ENCODE peak calls at places on chromosomes 3 and 15, in four cellular contexts. One of them, this sample, is unnamed.

GRCh38 chr3:57951106-57951882 is 56.9 kb upstream of the FLNB start:
- DNase-seq in T-helper 2 cell: no peak
- DNase-seq in HS-5: peak
- DNase-seq in heart right ventricle: peak
- DNase-seq in this sample: no peak

GRCh38 chr3:41198526-41198925 is 779 bp upstream of the CTNNB1 start:
- DNase-seq in HS-5: no peak
- DNase-seq in heart right ventricle: peak
- DNase-seq in T-helper 2 cell: peak
- DNase-seq in this sample: no peak

GRCh38 chr3:4584537-4585249 is 91.5 kb downstream of the ITPR1 start:
- DNase-seq in HS-5: no peak
- DNase-seq in heart right ventricle: peak
- DNase-seq in T-helper 2 cell: peak
- DNase-seq in this sample: no peak

GRCh38 chr3:37814547-37814946 is 47.1 kb upstream of the CTDSPL start:
- DNase-seq in heart right ventricle: no peak
- DNase-seq in T-helper 2 cell: no peak
- DNase-seq in HS-5: no peak
- DNase-seq in this sample: no peak

GRCh38 chr3:106421928-106422327 is 553.1 kb upstream of the CBLB start:
- DNase-seq in HS-5: peak
- DNase-seq in heart right ventricle: no peak
- DNase-seq in T-helper 2 cell: no peak
- DNase-seq in this sample: no peak

GRCh38 chr3:138842483-138843188 is 7.9 kb upstream of the PIK3CB start:
- DNase-seq in T-helper 2 cell: no peak
- DNase-seq in heart right ventricle: no peak
- DNase-seq in HS-5: no peak
- DNase-seq in this sample: no peak

GRCh38 chr3:117528688-117529087 is 819.1 kb downstream of the TUSC7 start:
- DNase-seq in heart right ventricle: no peak
- DNase-seq in T-helper 2 cell: no peak
- DNase-seq in HS-5: no peak
- DNase-seq in this sample: no peak

GRCh38 chr3:140863481-140864084 is 78.1 kb upstream of the SLC25A36 start:
- DNase-seq in HS-5: peak
- DNase-seq in T-helper 2 cell: peak
- DNase-seq in heart right ventricle: peak
- DNase-seq in this sample: peak

GRCh38 chr3:170961616-170962400 is 53.4 kb upstream of the EIF5A2 start:
- DNase-seq in heart right ventricle: no peak
- DNase-seq in T-helper 2 cell: peak
- DNase-seq in HS-5: peak
- DNase-seq in this sample: no peak

GRCh38 chr3:134252766-134253165 is 2.1 kb upstream of the RYK start:
- DNase-seq in T-helper 2 cell: no peak
- DNase-seq in HS-5: no peak
- DNase-seq in heart right ventricle: no peak
- DNase-seq in this sample: no peak

GRCh38 chr3:157523814-157524213 is 20.6 kb upstream of the VEPH1 start:
- DNase-seq in T-helper 2 cell: no peak
- DNase-seq in heart right ventricle: no peak
- DNase-seq in HS-5: no peak
- DNase-seq in this sample: no peak

GRCh38 chr15:60803059-60803458 is 324.1 kb upstream of the ICE2 start:
- DNase-seq in heart right ventricle: no peak
- DNase-seq in HS-5: no peak
- DNase-seq in T-helper 2 cell: no peak
- DNase-seq in this sample: no peak

GRCh38 chr3:178754852-178755510 is 218.7 kb downstream of the KCNMB2 start:
- DNase-seq in heart right ventricle: no peak
- DNase-seq in HS-5: no peak
- DNase-seq in T-helper 2 cell: no peak
- DNase-seq in this sample: no peak

GRCh38 chr3:123397050-123397590 is 51.8 kb downstream of the ADCY5 start:
- DNase-seq in T-helper 2 cell: no peak
- DNase-seq in heart right ventricle: no peak
- DNase-seq in HS-5: no peak
- DNase-seq in this sample: no peak

GRCh38 chr3:117842086-117842485 is 1132.5 kb downstream of the TUSC7 start:
- DNase-seq in T-helper 2 cell: no peak
- DNase-seq in heart right ventricle: no peak
- DNase-seq in HS-5: no peak
- DNase-seq in this sample: no peak

GRCh38 chr3:107578523-107578922 is 55.8 kb downstream of the BBX start:
- DNase-seq in HS-5: no peak
- DNase-seq in T-helper 2 cell: no peak
- DNase-seq in heart right ventricle: no peak
- DNase-seq in this sample: no peak

GRCh38 chr3:128316456-128316855 is 150.2 kb downstream of the DNAJB8 start:
- DNase-seq in HS-5: no peak
- DNase-seq in heart right ventricle: no peak
- DNase-seq in T-helper 2 cell: peak
- DNase-seq in this sample: no peak

GRCh38 chr3:61821823-61822251 is 260.5 kb downstream of the PTPRG start:
- DNase-seq in HS-5: peak
- DNase-seq in T-helper 2 cell: no peak
- DNase-seq in heart right ventricle: no peak
- DNase-seq in this sample: no peak

GRCh38 chr3:124826703-124827102 is 60.5 kb downstream of the ITGB5 start:
- DNase-seq in heart right ventricle: no peak
- DNase-seq in T-helper 2 cell: no peak
- DNase-seq in HS-5: no peak
- DNase-seq in this sample: no peak

GRCh38 chr15:98177950-98178848 is 217.7 kb downstream of the ARRDC4 start:
- DNase-seq in HS-5: peak
- DNase-seq in T-helper 2 cell: peak
- DNase-seq in heart right ventricle: peak
- DNase-seq in this sample: no peak

GRCh38 chr15:79381593-79381992 is 50.5 kb upstream of the MINAR1 start:
- DNase-seq in T-helper 2 cell: no peak
- DNase-seq in HS-5: no peak
- DNase-seq in heart right ventricle: no peak
- DNase-seq in this sample: no peak

GRCh38 chr15:27831384-27832262 is 267.5 kb downstream of the OCA2 start:
- DNase-seq in HS-5: no peak
- DNase-seq in heart right ventricle: no peak
- DNase-seq in T-helper 2 cell: no peak
- DNase-seq in this sample: no peak

GRCh38 chr15:90301901-90302300 is 36.4 kb downstream of the NGRN start:
- DNase-seq in T-helper 2 cell: no peak
- DNase-seq in heart right ventricle: no peak
- DNase-seq in HS-5: no peak
- DNase-seq in this sample: no peak

GRCh38 chr3:142087676-142088075 is 61.7 kb downstream of the TFDP2 start:
- DNase-seq in T-helper 2 cell: no peak
- DNase-seq in heart right ventricle: no peak
- DNase-seq in HS-5: peak
- DNase-seq in this sample: no peak

GRCh38 chr15:77630956-77631789 is 1.5 kb downstream of the LINGO1 start:
- DNase-seq in heart right ventricle: no peak
- DNase-seq in HS-5: no peak
- DNase-seq in T-helper 2 cell: no peak
- DNase-seq in this sample: no peak

GRCh38 chr15:99126195-99126594 is 21.3 kb downstream of the SYNM start:
- DNase-seq in HS-5: no peak
- DNase-seq in T-helper 2 cell: no peak
- DNase-seq in heart right ventricle: no peak
- DNase-seq in this sample: no peak

GRCh38 chr3:75978686-75979085 is 193.3 kb upstream of the ZNF717 start:
- DNase-seq in T-helper 2 cell: no peak
- DNase-seq in HS-5: peak
- DNase-seq in heart right ventricle: no peak
- DNase-seq in this sample: no peak

GRCh38 chr3:193997228-193998192 is 138.4 kb upstream of the HES1 start:
- DNase-seq in heart right ventricle: peak
- DNase-seq in T-helper 2 cell: no peak
- DNase-seq in HS-5: no peak
- DNase-seq in this sample: no peak

This sample was measured in activated B cell treated with CpG ODN at 0.5 μM for 24 hours.